ENCODE peak calls at places on chromosomes 3 and 15, in five cellular contexts. W is K562, X is HepG2, Q is GM12878, N is H1. B is an unnamed sample.

GRCh38 chr3:75140904-75141615 is 523.1 kb upstream of the FRG2C start:
- DNase-seq in W (no peak), X (no peak), Q (no peak), N (no peak), B (no peak)

GRCh38 chr3:38793721-38794120 is 22.3 kb downstream of the SCN10A start:
- DNase-seq in W (no peak), X (no peak), Q (no peak), N (no peak), B (no peak)

GRCh38 chr3:37816271-37816670 is 45.4 kb upstream of the CTDSPL start:
- DNase-seq in W (no peak), X (no peak), Q (no peak), N (no peak), B (no peak)

GRCh38 chr3:167559922-167560321 is 86.1 kb upstream of the SERPINI2 start:
- DNase-seq in W (no peak), X (no peak), Q (no peak), N (no peak), B (no peak)

GRCh38 chr3:152960684-152961083 is 125.8 kb downstream of the P2RY1 start:
- DNase-seq in W (no peak), X (peak), Q (no peak), N (no peak), B (peak)

GRCh38 chr3:188518416-188518815 is 364.5 kb downstream of the LPP start:
- DNase-seq in W (no peak), X (no peak), Q (no peak), N (no peak), B (no peak)

GRCh38 chr3:106965286-106965685 is 412.0 kb upstream of the CCDC54 start:
- DNase-seq in W (no peak), X (no peak), Q (no peak), N (no peak), B (no peak)

GRCh38 chr3:26920579-26920978 is 298.0 kb downstream of the LRRC3B start:
- DNase-seq in W (no peak), X (no peak), Q (no peak), N (no peak), B (no peak)

GRCh38 chr3:196431193-196432136 is 762 bp downstream of the UBXN7 start:
- DNase-seq in W (peak), X (peak), Q (no peak), N (no peak), B (peak)

GRCh38 chr15:94909510-94909909 is 678.1 kb downstream of the MCTP2 start:
- DNase-seq in W (no peak), X (no peak), Q (no peak), N (no peak), B (no peak)

GRCh38 chr3:77319711-77320110 is 279.8 kb downstream of the ROBO2 start:
- DNase-seq in W (peak), X (peak), Q (no peak), N (no peak), B (peak)

GRCh38 chr15:63243776-63244175 is 33.6 kb upstream of the APH1B start:
- DNase-seq in W (peak), X (no peak), Q (peak), N (no peak), B (no peak)

GRCh38 chr15:86300371-86301106 is 220.9 kb downstream of the AGBL1 start:
- DNase-seq in W (no peak), X (no peak), Q (no peak), N (no peak), B (no peak)

GRCh38 chr15:74025436-74025835 is 30.9 kb downstream of the PML start:
- DNase-seq in W (no peak), X (no peak), Q (no peak), N (no peak), B (no peak)

GRCh38 chr15:81281925-81282895 is 41.7 kb downstream of the STARD5 start:
- DNase-seq in W (no peak), X (no peak), Q (no peak), N (no peak), B (no peak)

GRCh38 chr3:177190701-177191100 is 6.6 kb downstream of the TBL1XR1 start:
- DNase-seq in W (no peak), X (no peak), Q (no peak), N (no peak), B (no peak)

GRCh38 chr3:106746286-106746685 is 631.0 kb upstream of the CCDC54 start:
- DNase-seq in W (no peak), X (no peak), Q (no peak), N (no peak), B (no peak)

GRCh38 chr15:79016527-79017170 is 71.8 kb upstream of the CTSH start:
- DNase-seq in W (no peak), X (no peak), Q (no peak), N (no peak), B (no peak)

GRCh38 chr15:91652610-91653207 is 200.8 kb upstream of the SLCO3A1 start:
- DNase-seq in W (no peak), X (no peak), Q (no peak), N (no peak), B (no peak)

GRCh38 chr15:85748729-85749128 is 46.0 kb downstream of the KLHL25 start:
- DNase-seq in W (no peak), X (no peak), Q (no peak), N (no peak), B (no peak)

GRCh38 chr3:65713016-65713415 is 325.7 kb downstream of the MAGI1 start:
- DNase-seq in W (no peak), X (no peak), Q (no peak), N (no peak), B (no peak)

GRCh38 chr3:150749218-150749617 is 13.8 kb downstream of the SIAH2 start:
- DNase-seq in W (no peak), X (no peak), Q (no peak), N (no peak), B (no peak)

GRCh38 chr15:66593219-66593780 is 27.5 kb upstream of the LCTL start:
- DNase-seq in W (no peak), X (no peak), Q (no peak), N (no peak), B (no peak)

GRCh38 chr3:36175916-36176461 is 204.3 kb upstream of the STAC start:
- DNase-seq in W (no peak), X (no peak), Q (no peak), N (no peak), B (no peak)

GRCh38 chr15:23690450-23690852 is 3.3 kb upstream of the NDN start:
- DNase-seq in W (peak), X (peak), Q (no peak), N (no peak), B (no peak)

GRCh38 chr15:93955197-93955596 is 276.2 kb upstream of the MCTP2 start:
- DNase-seq in W (no peak), X (peak), Q (no peak), N (no peak), B (no peak)

GRCh38 chr3:43998841-43999805 is 242.6 kb upstream of the TOPAZ1 start:
- DNase-seq in W (no peak), X (no peak), Q (no peak), N (no peak), B (peak)

GRCh38 chr3:194294199-194294887 is 56.8 kb downstream of the CPN2 start:
- DNase-seq in W (no peak), X (no peak), Q (no peak), N (no peak), B (no peak)

GRCh38 chr3:3184876-3185275 is 5.4 kb upstream of the CRBN start:
- DNase-seq in W (no peak), X (no peak), Q (no peak), N (no peak), B (no peak)

GRCh38 chr3:22284559-22284958 is 533.5 kb upstream of the ZNF385D start:
- DNase-seq in W (no peak), X (no peak), Q (no peak), N (no peak), B (no peak)

GRCh38 chr15:30827625-30828303 is 76.0 kb upstream of the FAN1 start:
- DNase-seq in W (no peak), X (no peak), Q (no peak), N (no peak), B (peak)

GRCh38 chr3:132285620-132285945 is 31.6 kb upstream of the ACP3 start:
- DNase-seq in W (no peak), X (no peak), Q (no peak), N (no peak), B (no peak)

DNA sequence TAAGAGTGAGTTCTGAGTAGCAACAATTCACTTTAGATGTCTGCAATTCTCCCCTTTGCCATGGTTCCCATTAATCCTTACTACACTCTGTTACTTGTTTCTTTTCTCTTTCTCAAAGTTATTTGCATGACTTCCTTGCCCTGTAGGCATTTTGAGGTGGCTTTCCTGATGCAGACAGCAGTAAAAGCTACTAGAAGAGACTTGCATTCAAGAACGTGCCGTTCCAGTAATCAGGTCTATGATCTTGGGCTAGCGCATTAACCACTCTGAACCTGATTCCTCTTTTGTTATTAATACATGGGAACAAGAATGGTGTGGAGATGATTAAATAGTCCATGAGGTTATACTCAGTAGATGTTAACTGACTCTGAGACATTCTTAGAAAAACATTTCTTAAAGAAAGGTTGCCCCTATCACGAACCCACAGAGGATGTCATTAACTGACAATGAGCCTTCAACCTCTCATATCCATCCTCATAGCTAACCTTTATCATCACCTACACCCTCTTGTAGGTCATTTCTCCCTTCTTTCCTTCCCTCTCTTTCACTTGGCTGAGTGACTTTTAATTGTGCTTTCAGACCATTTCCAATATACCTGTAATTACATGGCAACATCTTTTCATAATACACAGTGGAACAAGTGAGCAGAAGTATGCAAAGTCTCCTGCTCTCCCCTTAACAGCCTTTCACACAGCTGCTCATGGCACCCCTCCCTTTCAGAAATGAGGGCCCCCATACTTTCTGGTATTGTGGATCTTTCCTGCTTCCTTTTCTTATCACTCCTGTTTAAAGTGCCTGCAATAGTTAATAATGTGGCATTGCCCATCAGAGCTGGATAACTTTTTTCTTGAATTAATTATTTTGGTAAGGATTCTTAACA is 175.9 kb downstream of the CHST2 start:
- DNase-seq in W (no peak), X (no peak), Q (no peak), N (no peak), B (no peak)
- TF ChIP-seq MAX in W (no peak), X (no peak), Q (no peak), N (no peak), B (no peak)

DNA sequence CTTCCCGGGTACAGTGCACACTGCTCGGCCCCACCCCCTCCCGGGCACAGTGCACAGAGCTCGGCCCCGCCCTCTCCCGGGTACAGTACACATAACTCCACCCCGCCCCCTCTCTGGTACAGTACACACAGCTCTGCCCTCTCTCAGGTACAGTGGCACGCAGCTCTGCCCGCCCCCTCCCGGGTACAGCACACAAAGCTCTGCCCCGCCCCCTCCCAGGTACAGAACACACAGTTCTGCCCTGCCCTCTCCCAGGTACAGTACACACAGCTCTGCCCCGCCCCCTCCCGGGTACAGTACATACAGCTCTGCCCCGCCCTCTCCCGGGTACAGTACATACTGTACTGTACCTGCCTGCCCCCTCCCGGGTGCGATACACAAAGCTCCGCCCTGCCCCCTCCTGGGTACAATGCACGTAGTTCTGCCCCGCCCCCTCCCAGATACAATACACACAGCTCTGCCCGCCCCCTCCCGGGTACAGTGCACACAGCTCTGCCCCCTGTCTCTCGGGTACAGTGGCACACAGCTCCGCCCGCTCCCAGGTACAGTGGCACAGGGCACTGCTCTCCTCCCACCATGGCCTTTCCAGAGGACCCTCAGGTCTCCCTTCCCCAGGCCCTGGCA is 16.4 kb upstream of the PRR20G start:
- DNase-seq in W (peak), X (peak), Q (no peak), N (no peak), B (peak)
- TF ChIP-seq EP300 in W (no peak), X (no peak), Q (no peak), N (no peak), B (no peak)

GRCh38 chr3:12996181-12996506 is 77.1 kb downstream of the IQSEC1 start:
- DNase-seq in W (no peak), X (no peak), Q (no peak), N (no peak), B (no peak)

GRCh38 chr3:12998648-12999047 is 74.6 kb downstream of the IQSEC1 start:
- DNase-seq in W (no peak), X (no peak), Q (no peak), N (no peak), B (no peak)

GRCh38 chr3:12997387-12997786 is 75.8 kb downstream of the IQSEC1 start:
- DNase-seq in W (no peak), X (no peak), Q (no peak), N (no peak), B (no peak)

GRCh38 chr3:13002398-13003124 is 70.7 kb downstream of the IQSEC1 start:
- DNase-seq in W (peak), X (no peak), Q (peak), N (no peak), B (no peak)

DNA sequence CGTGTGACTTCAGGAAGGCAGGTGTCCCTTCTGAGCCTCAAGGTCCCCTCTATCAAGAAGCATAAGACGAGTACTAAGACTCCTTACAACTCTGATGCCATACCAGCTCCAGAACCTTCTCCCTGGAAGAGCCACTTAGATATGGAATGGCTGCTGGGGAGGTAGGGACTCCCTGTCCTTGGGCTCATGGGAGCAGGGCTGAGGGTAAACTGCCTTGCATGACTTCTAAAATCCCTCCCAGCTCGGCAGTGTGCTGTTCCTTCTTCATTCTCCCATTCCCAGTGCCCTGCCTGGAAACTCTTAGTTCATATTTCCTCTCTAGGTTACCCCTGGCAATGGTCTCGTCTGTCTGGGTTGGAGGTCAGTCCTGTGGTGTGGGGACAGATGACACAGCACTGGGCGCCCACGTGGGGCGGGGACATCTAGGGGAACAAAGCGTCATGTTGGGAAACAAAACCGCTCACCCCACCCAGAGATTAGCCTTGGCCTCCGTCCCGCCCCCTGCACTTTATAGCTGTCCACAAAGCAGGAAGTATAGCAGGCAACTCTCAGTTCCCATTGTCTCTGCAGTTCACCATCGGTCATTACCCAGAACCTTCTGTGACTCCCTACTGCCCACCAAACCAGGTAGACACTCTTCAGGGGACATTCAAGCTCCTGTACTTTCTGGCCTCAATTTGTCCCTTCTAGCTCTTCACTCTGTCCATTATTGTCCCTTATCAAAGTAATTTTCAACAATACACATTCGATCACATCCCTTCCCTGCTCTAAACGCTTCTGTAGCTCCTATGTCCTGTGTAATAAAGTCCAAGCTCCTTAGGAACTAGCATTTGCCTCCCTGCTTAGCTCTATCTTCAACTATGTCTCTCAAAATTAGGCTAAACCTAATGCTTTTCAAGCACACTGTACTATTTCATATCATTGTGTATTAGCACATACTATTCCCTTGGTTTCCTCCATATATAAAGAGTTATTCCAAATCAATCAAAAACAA is 73.8 kb downstream of the IQSEC1 start:
- DNase-seq in W (peak), X (peak), Q (no peak), N (no peak), B (no peak)
- TF ChIP-seq POLR2A in W (peak), X (peak), Q (no peak), N (no peak), B (no peak)

GRCh38 chr3:143951351-143951971 is 20.2 kb upstream of the DIPK2A start:
- DNase-seq in W (peak), X (peak), Q (no peak), N (no peak), B (no peak)
- TF ChIP-seq MAX in W (no peak), X (no peak), Q (no peak), N (no peak), B (no peak)

GRCh38 chr3:185549111-185549510 is 3.3 kb downstream of the LIPH start:
- DNase-seq in W (peak), X (no peak), Q (no peak), N (no peak), B (peak)

GRCh38 chr3:185555948-185556347 is 3.6 kb upstream of the LIPH start:
- DNase-seq in W (no peak), X (no peak), Q (no peak), N (no peak), B (no peak)

GRCh38 chr3:185555101-185555501 is 2.7 kb upstream of the LIPH start:
- DNase-seq in W (peak), X (no peak), Q (no peak), N (no peak), B (no peak)

GRCh38 chr3:185549651-185550111 is 2.7 kb downstream of the LIPH start:
- DNase-seq in W (no peak), X (peak), Q (no peak), N (no peak), B (peak)

GRCh38 chr3:185552358-185552877 is at the start of gene LIPH:
- DNase-seq in W (peak), X (no peak), Q (peak), N (no peak), B (peak)
- TF ChIP-seq EP300 in W (peak), X (no peak), Q (peak), N (no peak), B (no peak)

DNA sequence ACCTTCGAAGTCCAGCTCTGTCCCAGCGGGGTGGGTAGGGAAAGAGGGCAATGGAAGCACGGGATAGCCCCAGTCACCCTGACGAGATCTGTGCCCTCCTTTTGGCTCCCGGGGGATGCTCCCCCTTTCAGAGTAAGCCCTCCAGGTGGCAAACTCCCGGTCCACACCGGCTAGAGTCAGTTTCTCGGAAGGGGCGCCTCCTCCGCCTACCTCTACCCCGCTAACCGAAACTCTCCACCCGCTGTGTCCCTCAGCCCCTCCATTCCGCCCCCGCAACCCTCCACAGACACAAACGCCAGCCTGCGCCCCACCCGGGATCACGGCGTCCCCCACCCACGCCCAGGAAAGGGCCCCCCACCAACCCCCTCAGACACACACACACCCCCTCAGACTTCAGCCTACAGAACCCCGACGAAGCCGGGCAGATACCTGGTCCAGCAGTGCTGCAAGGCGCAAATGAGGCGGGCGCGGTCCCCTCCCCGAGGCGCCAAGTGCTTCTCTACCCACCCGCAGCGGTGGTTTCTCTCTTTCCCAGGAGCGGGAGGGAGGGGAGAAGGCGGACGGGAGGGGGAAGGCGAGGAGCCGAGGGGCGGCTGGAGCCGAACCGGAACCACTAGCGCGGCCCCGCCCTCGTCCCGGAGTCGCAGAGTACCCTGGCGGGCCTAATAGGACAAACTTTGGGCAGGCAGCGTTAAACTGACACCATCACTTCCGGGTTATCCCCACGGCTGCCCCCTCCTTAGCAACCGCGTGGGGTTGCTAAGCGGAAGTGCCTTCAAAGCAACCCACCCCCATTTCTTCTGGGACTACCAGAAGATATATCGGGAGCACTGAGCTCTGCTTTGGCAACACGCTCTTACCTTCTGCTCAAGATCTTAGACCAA is at the start of gene CSNK1G1:
- DNase-seq in W (peak), X (peak), Q (peak), N (peak), B (peak)
- TF ChIP-seq POLR2A in W (peak), X (no peak), Q (peak), N (peak), B (peak)

B was measured in A549.